ENCODE peak calls at places on chromosomes 4 and X, in four cellular contexts. P is ecto neural progenitor cell; T is fibroblast of pulmonary artery; Y is stimulated activated CD4-positive, alpha-beta T cell treated with anti-CD3 and anti-CD28 coated beads, TNF-alpha, amount 100 ng/mL, for 4 hours. K is an unnamed sample.
A peak's percentile ranks its signal among the peaks of the same experiment; 100 is the strongest.

GRCh38 chr4:104531390-104531789 is 36.7 kb upstream of the CXXC4 start:
- DNase-seq in P (no peak), T (peak; percentile 1), Y (no peak), K (no peak)

GRCh38 chr4:4784379-4784778 is 75.1 kb upstream of the MSX1 start:
- DNase-seq in T (no peak), P (peak; percentile 72), Y (no peak), K (no peak)

GRCh38 chrX:134460005-134460860 is at the start of gene HPRT1:
- DNase-seq in Y (peak; percentile 47), T (peak; percentile 74), P (peak; percentile 88), K (peak; percentile 88)

GRCh38 chr4:89420507-89420906 is 112.9 kb upstream of the GPRIN3 start:
- DNase-seq in P (no peak), T (no peak), Y (no peak), K (no peak)

GRCh38 chrX:11125079-11125478 is 13.9 kb downstream of the HCCS start:
- DNase-seq in P (no peak), Y (no peak), T (no peak), K (no peak)

GRCh38 chrX:14504960-14505538 is 24.3 kb upstream of the GLRA2 start:
- DNase-seq in T (no peak), Y (no peak), P (no peak), K (no peak)

GRCh38 chr4:39621582-39621981 is 17.1 kb downstream of the SMIM14 start:
- DNase-seq in T (peak; percentile 68), Y (no peak), P (no peak), K (peak; percentile 52)

GRCh38 chr4:87545052-87545451 is 15.9 kb upstream of the SPARCL1 start:
- DNase-seq in T (no peak), P (no peak), Y (no peak), K (no peak)

GRCh38 chr4:174591243-174592021 is 69.1 kb upstream of the HPGD start:
- DNase-seq in P (no peak), Y (no peak), T (no peak), K (no peak)

K was measured in hepatocyte.